ENCODE peak calls at places on chromosomes 6 and 20, in seven cellular contexts. One of them, this sample, is unnamed.

GRCh38 chr6:124676033-124676432 is 286.2 kb upstream of the RNF217 start:
- DNase-seq in heart left ventricle: no peak
- DNase-seq in A549: no peak
- DNase-seq in NB4: no peak
- DNase-seq in SK-N-SH: no peak
- DNase-seq in heart right ventricle: no peak
- DNase-seq in K562: no peak
- DNase-seq in this sample: peak

GRCh38 chr20:53208110-53208908 is 236.2 kb downstream of the TSHZ2 start:
- DNase-seq in heart left ventricle: no peak
- DNase-seq in A549: peak
- DNase-seq in NB4: peak
- DNase-seq in SK-N-SH: peak
- DNase-seq in heart right ventricle: no peak
- DNase-seq in K562: peak
- DNase-seq in this sample: no peak

GRCh38 chr6:30726506-30727413 is 6.6 kb downstream of the TUBB start:
- DNase-seq in heart left ventricle: no peak
- DNase-seq in A549: no peak
- DNase-seq in NB4: no peak
- DNase-seq in SK-N-SH: no peak
- DNase-seq in heart right ventricle: no peak
- DNase-seq in K562: no peak
- DNase-seq in this sample: no peak

GRCh38 chr6:101876431-101876830 is 482.9 kb downstream of the GRIK2 start:
- DNase-seq in heart left ventricle: no peak
- DNase-seq in A549: no peak
- DNase-seq in NB4: no peak
- DNase-seq in SK-N-SH: no peak
- DNase-seq in heart right ventricle: no peak
- DNase-seq in K562: no peak
- DNase-seq in this sample: no peak

GRCh38 chr20:1319051-1319450 is 9.9 kb downstream of the SDCBP2 start:
- DNase-seq in heart left ventricle: no peak
- DNase-seq in A549: no peak
- DNase-seq in NB4: no peak
- DNase-seq in SK-N-SH: no peak
- DNase-seq in heart right ventricle: no peak
- DNase-seq in K562: no peak
- DNase-seq in this sample: no peak

GRCh38 chr20:48184229-48184628 is 398.9 kb upstream of the SULF2 start:
- DNase-seq in heart left ventricle: no peak
- DNase-seq in A549: no peak
- DNase-seq in NB4: no peak
- DNase-seq in SK-N-SH: no peak
- DNase-seq in heart right ventricle: no peak
- DNase-seq in K562: no peak
- DNase-seq in this sample: no peak

GRCh38 chr6:132132911-132133639 is 181.9 kb upstream of the CCN2 start:
- DNase-seq in heart left ventricle: no peak
- DNase-seq in A549: no peak
- DNase-seq in NB4: no peak
- DNase-seq in SK-N-SH: no peak
- DNase-seq in heart right ventricle: no peak
- DNase-seq in K562: no peak
- DNase-seq in this sample: no peak

GRCh38 chr20:46701556-46701955 is 7.9 kb upstream of the SLC2A10 start:
- DNase-seq in heart left ventricle: no peak
- DNase-seq in A549: no peak
- DNase-seq in NB4: no peak
- DNase-seq in SK-N-SH: no peak
- DNase-seq in heart right ventricle: no peak
- DNase-seq in K562: no peak
- DNase-seq in this sample: no peak

GRCh38 chr6:53357576-53358343 is 9.0 kb upstream of the ELOVL5 start:
- DNase-seq in heart left ventricle: no peak
- DNase-seq in A549: no peak
- DNase-seq in NB4: peak
- DNase-seq in SK-N-SH: no peak
- DNase-seq in heart right ventricle: no peak
- DNase-seq in K562: no peak
- DNase-seq in this sample: no peak

GRCh38 chr6:157248264-157248663 is 75.1 kb downstream of the TMEM242 start:
- DNase-seq in heart left ventricle: no peak
- DNase-seq in A549: no peak
- DNase-seq in NB4: no peak
- DNase-seq in SK-N-SH: no peak
- DNase-seq in heart right ventricle: no peak
- DNase-seq in K562: no peak
- DNase-seq in this sample: no peak

GRCh38 chr6:65979120-65979519 is 272.1 kb upstream of the EYS start:
- DNase-seq in heart left ventricle: no peak
- DNase-seq in A549: no peak
- DNase-seq in NB4: no peak
- DNase-seq in SK-N-SH: no peak
- DNase-seq in heart right ventricle: no peak
- DNase-seq in K562: no peak
- DNase-seq in this sample: no peak

GRCh38 chr6:26105842-26106241 is 18.6 kb downstream of the HFE start:
- DNase-seq in heart left ventricle: no peak
- DNase-seq in A549: no peak
- DNase-seq in NB4: no peak
- DNase-seq in SK-N-SH: no peak
- DNase-seq in heart right ventricle: no peak
- DNase-seq in K562: no peak
- DNase-seq in this sample: no peak

GRCh38 chr6:56863366-56863765 is 91.5 kb upstream of the BEND6 start:
- DNase-seq in heart left ventricle: no peak
- DNase-seq in A549: peak
- DNase-seq in NB4: no peak
- DNase-seq in SK-N-SH: no peak
- DNase-seq in heart right ventricle: no peak
- DNase-seq in K562: no peak
- DNase-seq in this sample: no peak

GRCh38 chr6:167702241-167702827 is 124.4 kb upstream of the AFDN start:
- DNase-seq in heart left ventricle: no peak
- DNase-seq in A549: no peak
- DNase-seq in NB4: peak
- DNase-seq in SK-N-SH: no peak
- DNase-seq in heart right ventricle: no peak
- DNase-seq in K562: no peak
- DNase-seq in this sample: no peak

GRCh38 chr20:17882834-17883591 is 85.6 kb downstream of the SNX5 start:
- DNase-seq in heart left ventricle: no peak
- DNase-seq in A549: no peak
- DNase-seq in NB4: no peak
- DNase-seq in SK-N-SH: no peak
- DNase-seq in heart right ventricle: no peak
- DNase-seq in K562: no peak
- DNase-seq in this sample: no peak

GRCh38 chr20:17885076-17885475 is 83.5 kb downstream of the SNX5 start:
- DNase-seq in heart left ventricle: no peak
- DNase-seq in A549: no peak
- DNase-seq in NB4: no peak
- DNase-seq in SK-N-SH: no peak
- DNase-seq in heart right ventricle: no peak
- DNase-seq in K562: no peak
- DNase-seq in this sample: no peak

GRCh38 chr20:17883592-17884317 is 84.8 kb downstream of the SNX5 start:
- DNase-seq in heart left ventricle: no peak
- DNase-seq in A549: no peak
- DNase-seq in NB4: no peak
- DNase-seq in SK-N-SH: no peak
- DNase-seq in heart right ventricle: no peak
- DNase-seq in K562: no peak
- DNase-seq in this sample: no peak

GRCh38 chr20:17885544-17885943 is 83.0 kb downstream of the SNX5 start:
- DNase-seq in heart left ventricle: peak
- DNase-seq in A549: no peak
- DNase-seq in NB4: no peak
- DNase-seq in SK-N-SH: no peak
- DNase-seq in heart right ventricle: no peak
- DNase-seq in K562: no peak
- DNase-seq in this sample: no peak

DNA sequence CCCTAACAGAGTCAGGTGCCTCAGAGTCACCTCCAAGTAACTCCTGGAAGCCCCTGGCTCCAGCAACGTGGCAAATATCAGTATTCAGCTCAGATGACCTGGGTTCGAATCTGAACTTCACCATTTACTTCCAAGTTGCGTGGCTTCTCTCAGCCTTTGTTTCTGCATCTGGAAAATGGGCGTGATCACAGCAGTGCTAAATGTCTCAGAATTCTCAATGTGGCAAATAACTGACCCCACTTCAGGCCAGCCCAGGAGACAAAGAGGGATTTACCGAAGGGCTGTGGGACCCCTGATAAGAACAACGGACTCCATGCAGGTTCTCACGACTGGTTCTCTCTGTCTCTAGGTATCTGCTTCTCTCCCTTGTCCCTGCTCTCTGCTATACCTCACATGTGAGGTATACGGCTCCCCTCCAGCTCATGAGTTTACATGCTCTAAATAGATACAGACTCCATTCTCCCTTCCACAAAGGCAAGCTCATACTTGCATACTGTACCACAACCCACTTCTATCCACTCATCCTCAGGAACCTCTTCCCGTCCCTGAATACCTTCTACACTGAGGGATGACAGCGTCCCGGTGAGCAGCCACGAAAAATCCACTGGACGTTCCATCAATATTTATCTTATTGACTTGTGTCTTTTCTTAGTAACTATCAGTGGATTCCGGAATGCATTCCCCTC is 84.1 kb downstream of the SNX5 start:
- DNase-seq in heart left ventricle: no peak
- DNase-seq in A549: no peak
- DNase-seq in NB4: no peak
- DNase-seq in SK-N-SH: no peak
- DNase-seq in heart right ventricle: no peak
- DNase-seq in K562: no peak
- DNase-seq in this sample: no peak
- TF ChIP-seq CTCF in heart left ventricle: no peak
- TF ChIP-seq CTCF in A549: no peak
- TF ChIP-seq CTCF in NB4: no peak
- TF ChIP-seq CTCF in SK-N-SH: no peak
- TF ChIP-seq CTCF in heart right ventricle: no peak
- TF ChIP-seq CTCF in K562: no peak
- TF ChIP-seq CTCF in this sample: no peak

GRCh38 chr20:50518270-50518721 is 8.1 kb downstream of the PTPN1 start:
- DNase-seq in heart left ventricle: no peak
- DNase-seq in A549: no peak
- DNase-seq in NB4: no peak
- DNase-seq in SK-N-SH: no peak
- DNase-seq in heart right ventricle: no peak
- DNase-seq in K562: no peak
- DNase-seq in this sample: no peak
- H3K4me3 ChIP-seq in heart left ventricle: no peak
- H3K4me3 ChIP-seq in A549: no peak
- H3K4me3 ChIP-seq in NB4: no peak
- H3K4me3 ChIP-seq in SK-N-SH: no peak
- H3K4me3 ChIP-seq in heart right ventricle: no peak
- H3K4me3 ChIP-seq in K562: no peak
- H3K4me3 ChIP-seq in this sample: no peak

GRCh38 chr6:95197590-95197989 is 379.7 kb upstream of the MANEA start:
- DNase-seq in heart left ventricle: no peak
- DNase-seq in A549: no peak
- DNase-seq in NB4: no peak
- DNase-seq in SK-N-SH: no peak
- DNase-seq in heart right ventricle: no peak
- DNase-seq in K562: no peak
- DNase-seq in this sample: no peak

GRCh38 chr6:95209007-95209406 is 368.3 kb upstream of the MANEA start:
- DNase-seq in heart left ventricle: no peak
- DNase-seq in A549: no peak
- DNase-seq in NB4: no peak
- DNase-seq in SK-N-SH: no peak
- DNase-seq in heart right ventricle: no peak
- DNase-seq in K562: no peak
- DNase-seq in this sample: no peak

GRCh38 chr6:95203153-95203754 is 374.1 kb upstream of the MANEA start:
- DNase-seq in heart left ventricle: no peak
- DNase-seq in A549: peak
- DNase-seq in NB4: peak
- DNase-seq in SK-N-SH: peak
- DNase-seq in heart right ventricle: no peak
- DNase-seq in K562: peak
- DNase-seq in this sample: peak
- TF ChIP-seq CTCF in heart left ventricle: peak
- TF ChIP-seq CTCF in A549: peak
- TF ChIP-seq CTCF in NB4: peak
- TF ChIP-seq CTCF in SK-N-SH: peak
- TF ChIP-seq CTCF in heart right ventricle: peak
- TF ChIP-seq CTCF in K562: peak
- TF ChIP-seq CTCF in this sample: peak

GRCh38 chr6:170135821-170136471 is 154.9 kb downstream of the DLL1 start:
- DNase-seq in heart left ventricle: no peak
- DNase-seq in A549: no peak
- DNase-seq in NB4: peak
- DNase-seq in SK-N-SH: peak
- DNase-seq in heart right ventricle: no peak
- DNase-seq in K562: no peak
- DNase-seq in this sample: no peak

GRCh38 chr6:170137911-170138910 is 152.7 kb downstream of the DLL1 start:
- DNase-seq in heart left ventricle: peak
- DNase-seq in A549: no peak
- DNase-seq in NB4: no peak
- DNase-seq in SK-N-SH: no peak
- DNase-seq in heart right ventricle: no peak
- DNase-seq in K562: no peak
- DNase-seq in this sample: no peak

GRCh38 chr6:170137176-170137891 is 153.5 kb downstream of the DLL1 start:
- DNase-seq in heart left ventricle: peak
- DNase-seq in A549: no peak
- DNase-seq in NB4: no peak
- DNase-seq in SK-N-SH: no peak
- DNase-seq in heart right ventricle: peak
- DNase-seq in K562: no peak
- DNase-seq in this sample: no peak

GRCh38 chr6:170135461-170135820 is 155.4 kb downstream of the DLL1 start:
- DNase-seq in heart left ventricle: no peak
- DNase-seq in A549: no peak
- DNase-seq in NB4: no peak
- DNase-seq in SK-N-SH: no peak
- DNase-seq in heart right ventricle: no peak
- DNase-seq in K562: no peak
- DNase-seq in this sample: no peak

DNA sequence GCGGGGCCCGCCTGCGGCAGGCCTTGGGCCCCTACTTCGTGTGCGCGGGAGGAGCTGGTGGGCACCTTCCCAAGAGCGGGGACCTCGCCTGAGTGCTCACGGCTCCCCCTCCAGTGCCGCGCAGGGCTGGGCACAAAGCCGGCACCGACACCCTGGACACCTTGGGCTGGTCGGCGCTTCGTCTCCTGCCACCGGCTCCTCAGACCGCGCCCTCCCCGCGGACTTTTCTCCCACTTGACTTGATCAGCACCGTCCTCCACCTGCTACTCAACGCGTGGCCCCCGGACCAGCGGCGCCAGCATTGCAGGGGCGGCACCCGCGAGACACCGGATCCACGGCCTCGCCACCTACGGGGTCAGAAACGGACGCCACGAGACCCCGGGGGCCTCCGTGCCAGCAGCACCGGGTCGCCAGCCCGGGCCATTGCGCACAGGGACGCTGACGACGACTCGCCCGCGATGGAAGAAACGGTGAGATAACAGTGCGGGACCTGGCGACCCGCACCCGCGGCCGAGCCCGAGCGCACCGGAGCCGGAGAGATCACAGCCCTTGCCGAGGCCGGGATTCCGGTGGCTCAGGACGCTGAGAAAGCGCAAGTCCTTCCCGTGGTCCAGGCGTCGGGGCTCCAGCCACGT is 154.2 kb downstream of the DLL1 start:
- DNase-seq in heart left ventricle: no peak
- DNase-seq in A549: no peak
- DNase-seq in NB4: no peak
- DNase-seq in SK-N-SH: no peak
- DNase-seq in heart right ventricle: no peak
- DNase-seq in K562: no peak
- DNase-seq in this sample: no peak
- H3K4me3 ChIP-seq in heart left ventricle: peak
- H3K4me3 ChIP-seq in A549: no peak
- H3K4me3 ChIP-seq in NB4: no peak
- H3K4me3 ChIP-seq in SK-N-SH: no peak
- H3K4me3 ChIP-seq in heart right ventricle: no peak
- H3K4me3 ChIP-seq in K562: no peak
- H3K4me3 ChIP-seq in this sample: no peak